ENCODE peak calls at places on chromosomes 2 and 18, in four cellular contexts. Y is SK-N-SH, P is A549, F is GM12878. B is an unnamed sample.

GRCh38 chr2:86017901-86018896 is 87.5 kb downstream of the POLR1A start:
- DNase-seq in Y (no peak), P (no peak), F (no peak), B (no peak)

GRCh38 chr18:79548077-79548450 is 131.5 kb upstream of the CTDP1 start:
- DNase-seq in Y (no peak), P (no peak), F (no peak), B (no peak)

GRCh38 chr2:57973621-57974186 is 72.9 kb upstream of the VRK2 start:
- DNase-seq in Y (no peak), P (no peak), F (no peak), B (no peak)

GRCh38 chr2:18402-19271 is 27.7 kb downstream of the FAM110C start:
- DNase-seq in Y (peak), P (no peak), F (no peak), B (no peak)

GRCh38 chr2:217695033-217695520 is 307.7 kb downstream of the TNS1 start:
- DNase-seq in Y (no peak), P (no peak), F (no peak), B (no peak)

GRCh38 chr18:63292844-63293683 is 26.5 kb downstream of the BCL2 start:
- DNase-seq in Y (no peak), P (no peak), F (no peak), B (no peak)

GRCh38 chr18:7877609-7878008 is 310.5 kb downstream of the PTPRM start:
- DNase-seq in Y (no peak), P (peak), F (peak), B (peak)

GRCh38 chr2:45300026-45300750 is 290.9 kb upstream of the SIX2 start:
- DNase-seq in Y (no peak), P (no peak), F (no peak), B (peak)

GRCh38 chr18:38301621-38302020 is 736.0 kb upstream of the CELF4 start:
- DNase-seq in Y (no peak), P (no peak), F (no peak), B (no peak)

GRCh38 chr2:65437392-65438135 is 5.2 kb upstream of the SPRED2 start:
- DNase-seq in Y (no peak), P (no peak), F (no peak), B (no peak)

GRCh38 chr18:58484989-58485962 is 143.6 kb downstream of the ALPK2 start:
- DNase-seq in Y (peak), P (no peak), F (no peak), B (no peak)

GRCh38 chr2:70125498-70125898 is 38.2 kb downstream of the PCBP1 start:
- DNase-seq in Y (no peak), P (no peak), F (no peak), B (no peak)

GRCh38 chr18:39435986-39436385 is 1870.4 kb upstream of the CELF4 start:
- DNase-seq in Y (no peak), P (no peak), F (no peak), B (no peak)

GRCh38 chr2:149920389-149920788 is 332.8 kb upstream of the MMADHC start:
- DNase-seq in Y (no peak), P (no peak), F (no peak), B (no peak)

GRCh38 chr2:18721038-18721922 is 131.9 kb upstream of the NT5C1B start:
- DNase-seq in Y (no peak), P (no peak), F (no peak), B (no peak)

GRCh38 chr2:174730530-174731018 is 33.7 kb downstream of the CHRNA1 start:
- DNase-seq in Y (peak), P (no peak), F (no peak), B (no peak)

GRCh38 chr18:79554945-79555645 is 124.5 kb upstream of the CTDP1 start:
- DNase-seq in Y (no peak), P (no peak), F (no peak), B (no peak)

GRCh38 chr18:31225668-31226067 is 63.0 kb upstream of the DSC1 start:
- DNase-seq in Y (no peak), P (peak), F (no peak), B (peak)

GRCh38 chr2:232576995-232577394 is 26.5 kb downstream of the EIF4E2 start:
- DNase-seq in Y (no peak), P (no peak), F (no peak), B (no peak)

GRCh38 chr2:112542974-112543760 is 902 bp downstream of the POLR1B start:
- DNase-seq in Y (peak), P (peak), F (no peak), B (peak)

GRCh38 chr2:23436346-23437099 is 51.5 kb downstream of the KLHL29 start:
- DNase-seq in Y (no peak), P (no peak), F (no peak), B (no peak)

GRCh38 chr2:173966274-173967098 is 1.3 kb upstream of the SP3 start:
- DNase-seq in Y (no peak), P (peak), F (no peak), B (peak)

GRCh38 chr2:222797308-222797707 is 63.5 kb upstream of the ACSL3 start:
- DNase-seq in Y (peak), P (peak), F (no peak), B (peak)

GRCh38 chr2:209600257-209601180 is 171.1 kb upstream of the UNC80 start:
- DNase-seq in Y (peak), P (no peak), F (no peak), B (no peak)

GRCh38 chr2:237786936-237787335 is 11.6 kb upstream of the RBM44 start:
- DNase-seq in Y (no peak), P (no peak), F (no peak), B (no peak)

GRCh38 chr18:34901299-34901698 is 139.9 kb upstream of the MAPRE2 start:
- DNase-seq in Y (no peak), P (peak), F (no peak), B (no peak)

GRCh38 chr18:62445386-62445917 is 77.4 kb upstream of the ZCCHC2 start:
- DNase-seq in Y (no peak), P (no peak), F (no peak), B (no peak)

GRCh38 chr2:241584446-241584845 is 25.9 kb downstream of the BOK start:
- DNase-seq in Y (no peak), P (peak), F (no peak), B (no peak)

GRCh38 chr18:6917082-6917481 is 187.6 kb downstream of the ARHGAP28 start:
- DNase-seq in Y (no peak), P (no peak), F (no peak), B (no peak)

GRCh38 chr18:39946623-39947061 is 2008.4 kb upstream of the PIK3C3 start:
- DNase-seq in Y (no peak), P (peak), F (no peak), B (no peak)

GRCh38 chr2:160010361-160011145 is 51.9 kb downstream of the PLA2R1 start:
- DNase-seq in Y (peak), P (no peak), F (no peak), B (no peak)

GRCh38 chr18:57915848-57916596 is 112.9 kb upstream of the ATP8B1 start:
- DNase-seq in Y (peak), P (no peak), F (no peak), B (peak)

GRCh38 chr2:23509593-23510295 is 124.8 kb downstream of the KLHL29 start:
- DNase-seq in Y (peak), P (no peak), F (no peak), B (no peak)

GRCh38 chr18:23838801-23839366 is 149.6 kb downstream of the LAMA3 start:
- DNase-seq in Y (no peak), P (no peak), F (no peak), B (no peak)

GRCh38 chr2:199485732-199486335 is 28.1 kb upstream of the SATB2 start:
- DNase-seq in Y (no peak), P (peak), F (no peak), B (peak)

GRCh38 chr2:10331033-10331701 is 28.5 kb downstream of the HPCAL1 start:
- DNase-seq in Y (no peak), P (peak), F (peak), B (no peak)

GRCh38 chr2:125041846-125042245 is 1016.8 kb downstream of the CNTNAP5 start:
- DNase-seq in Y (no peak), P (no peak), F (no peak), B (no peak)

GRCh38 chr2:176193048-176193447 is 4.6 kb downstream of the HOXD1 start:
- DNase-seq in Y (no peak), P (no peak), F (no peak), B (no peak)
- TF ChIP-seq PBX3 in Y (no peak), P (no peak), F (no peak), B (no peak)

DNA sequence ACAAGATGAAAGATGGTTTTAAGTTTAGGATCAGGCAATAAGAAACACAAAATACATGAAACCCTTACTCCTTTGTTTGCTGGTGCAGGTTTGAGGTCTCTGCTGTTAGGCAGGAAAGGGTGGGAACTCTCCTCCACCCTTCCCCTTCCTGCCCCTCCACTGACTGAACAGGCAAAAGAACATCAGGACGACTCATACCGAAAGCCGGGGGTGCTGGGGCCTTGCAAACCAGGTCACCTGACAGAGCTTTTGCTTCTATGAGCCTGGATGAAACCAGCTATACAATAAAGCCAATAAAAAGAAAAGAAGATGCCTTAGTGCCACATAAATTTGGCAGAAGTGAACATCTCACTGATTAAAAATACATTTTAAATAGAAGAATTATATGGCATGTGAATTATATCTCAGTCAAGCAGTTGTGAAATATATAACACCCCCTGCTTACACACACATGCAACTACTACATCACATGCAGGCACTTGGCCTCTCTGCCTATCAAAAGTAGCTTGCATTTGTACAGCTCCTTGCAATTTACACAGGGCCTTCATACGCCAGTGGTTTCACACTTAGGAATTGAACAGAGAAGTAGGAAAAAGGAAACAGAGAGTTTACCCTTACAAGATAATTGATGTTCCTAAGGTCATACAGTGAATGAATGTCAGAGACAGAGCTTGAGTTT is 215.1 kb upstream of the TRIB2 start:
- DNase-seq in Y (no peak), P (no peak), F (peak), B (no peak)
- TF ChIP-seq PBX3 in Y (no peak), P (no peak), F (no peak), B (no peak)

DNA sequence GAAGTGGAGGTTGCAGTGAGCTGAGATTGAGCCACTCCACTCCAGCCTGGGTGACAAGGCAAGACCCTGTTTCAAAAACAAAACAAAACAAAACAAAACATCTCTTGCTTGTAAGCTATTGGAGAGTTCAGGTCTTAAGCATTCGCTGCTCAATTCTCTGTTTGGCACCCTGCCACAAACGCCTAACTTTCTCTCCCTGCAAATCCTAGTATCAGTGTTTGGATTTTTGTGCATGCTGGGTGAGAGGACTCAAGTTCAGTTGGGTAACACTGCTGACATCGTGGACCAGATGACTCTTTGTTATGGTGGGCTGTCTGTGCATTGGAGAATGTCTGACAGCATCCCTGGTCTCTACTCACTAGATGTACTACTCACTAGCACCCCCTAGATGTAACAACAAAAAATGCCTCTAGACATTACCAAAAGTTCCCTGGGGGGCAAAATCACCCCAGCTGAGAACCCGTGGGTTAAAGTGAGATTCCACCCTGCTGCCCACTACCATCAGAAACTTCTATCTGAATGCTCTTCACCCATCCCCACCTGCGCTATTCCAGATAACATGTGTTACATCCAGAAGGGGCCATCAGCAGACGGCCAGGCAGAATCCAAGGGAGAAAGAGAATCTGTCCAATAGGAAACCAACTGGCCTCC is 50.9 kb downstream of the CACNB4 start:
- DNase-seq in Y (peak), P (no peak), F (no peak), B (peak)
- TF ChIP-seq PBX3 in Y (no peak), P (no peak), F (no peak), B (no peak)

GRCh38 chr18:9401166-9401565 is 66.6 kb downstream of the TWSG1 start:
- DNase-seq in Y (no peak), P (no peak), F (no peak), B (no peak)
- TF ChIP-seq PBX3 in Y (no peak), P (no peak), F (no peak), B (no peak)

GRCh38 chr2:72106978-72107377 is 40.7 kb downstream of the CYP26B1 start:
- DNase-seq in Y (no peak), P (no peak), F (no peak), B (no peak)

GRCh38 chr2:72109904-72110303 is 37.8 kb downstream of the CYP26B1 start:
- DNase-seq in Y (no peak), P (no peak), F (no peak), B (no peak)

GRCh38 chr2:72111061-72111460 is 36.6 kb downstream of the CYP26B1 start:
- DNase-seq in Y (no peak), P (no peak), F (no peak), B (no peak)

GRCh38 chr2:72108121-72108520 is 39.5 kb downstream of the CYP26B1 start:
- DNase-seq in Y (no peak), P (no peak), F (no peak), B (no peak)

GRCh38 chr2:72109291-72109690 is 38.4 kb downstream of the CYP26B1 start:
- DNase-seq in Y (no peak), P (no peak), F (no peak), B (no peak)
- TF ChIP-seq PBX3 in Y (no peak), P (no peak), F (no peak), B (no peak)

GRCh38 chr2:205590759-205591158 is 91.5 kb upstream of the NRP2 start:
- DNase-seq in Y (no peak), P (no peak), F (no peak), B (no peak)
- TF ChIP-seq PBX3 in Y (peak), P (no peak), F (no peak), B (no peak)

GRCh38 chr2:128733450-128733849 is 414.8 kb upstream of the HS6ST1 start:
- DNase-seq in Y (peak), P (no peak), F (no peak), B (no peak)

GRCh38 chr2:128735296-128735960 is 416.8 kb upstream of the HS6ST1 start:
- DNase-seq in Y (no peak), P (no peak), F (no peak), B (no peak)

GRCh38 chr2:128734521-128735295 is 416.0 kb upstream of the HS6ST1 start:
- DNase-seq in Y (peak), P (no peak), F (no peak), B (no peak)

GRCh38 chr2:128731994-128732650 is 413.5 kb upstream of the HS6ST1 start:
- DNase-seq in Y (no peak), P (no peak), F (no peak), B (no peak)

GRCh38 chr2:128732976-128733431 is 414.3 kb upstream of the HS6ST1 start:
- DNase-seq in Y (no peak), P (no peak), F (no peak), B (no peak)
- TF ChIP-seq PBX3 in Y (no peak), P (no peak), F (peak), B (no peak)

GRCh38 chr2:59276917-59277316 is 1035.8 kb upstream of the FANCL start:
- DNase-seq in Y (no peak), P (no peak), F (no peak), B (no peak)

GRCh38 chr2:59277656-59278055 is 1036.5 kb upstream of the FANCL start:
- DNase-seq in Y (no peak), P (no peak), F (no peak), B (no peak)

DNA sequence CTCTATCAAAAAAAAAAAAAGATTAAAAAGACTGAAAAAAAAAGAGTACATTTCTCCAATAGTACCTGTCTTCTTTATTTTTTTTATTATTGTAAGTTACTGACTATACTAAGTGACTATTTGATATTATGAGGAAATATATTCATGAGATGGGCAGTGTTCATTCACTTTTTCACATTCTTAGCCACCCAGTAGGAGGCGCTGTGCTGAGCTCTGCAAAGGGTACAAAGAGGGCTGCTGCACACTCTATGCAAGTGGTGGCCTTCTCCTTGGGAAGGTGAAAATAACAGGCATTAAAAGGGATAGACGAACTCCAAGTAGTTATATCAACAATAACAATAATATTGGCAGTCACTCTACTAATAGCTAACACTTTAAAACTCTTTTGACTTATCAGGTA is 1034.9 kb upstream of the FANCL start:
- DNase-seq in Y (no peak), P (peak), F (no peak), B (no peak)
- TF ChIP-seq PBX3 in Y (no peak), P (no peak), F (no peak), B (no peak)

GRCh38 chr2:152497481-152498052 is 162.6 kb downstream of the FMNL2 start:
- DNase-seq in Y (peak), P (no peak), F (no peak), B (peak)

GRCh38 chr2:152500336-152500735 is 165.4 kb downstream of the FMNL2 start:
- DNase-seq in Y (no peak), P (no peak), F (no peak), B (no peak)

GRCh38 chr2:152499921-152500320 is 164.9 kb downstream of the FMNL2 start:
- DNase-seq in Y (peak), P (no peak), F (no peak), B (no peak)

GRCh38 chr2:152499411-152499810 is 164.4 kb downstream of the FMNL2 start:
- DNase-seq in Y (no peak), P (no peak), F (no peak), B (no peak)

DNA sequence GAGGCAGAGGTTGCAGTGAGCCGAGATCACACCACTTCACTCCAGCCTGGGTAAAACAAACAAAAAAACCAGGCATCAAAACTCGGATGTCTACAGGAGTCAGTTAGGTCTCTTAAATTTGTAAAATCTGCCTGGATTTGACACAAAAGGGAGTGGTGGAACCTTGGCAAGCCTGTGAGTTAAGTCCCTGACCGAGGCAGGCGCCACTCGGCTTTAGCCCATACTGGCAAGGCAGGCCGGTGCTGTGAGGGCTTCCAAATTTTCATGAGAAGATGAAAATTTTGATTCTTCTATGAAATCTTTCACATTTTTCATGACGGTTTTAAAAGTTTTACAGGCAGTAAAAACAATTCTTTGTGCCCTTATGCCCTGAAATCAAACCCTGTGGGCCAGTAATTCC is 165.8 kb downstream of the FMNL2 start:
- DNase-seq in Y (no peak), P (no peak), F (no peak), B (no peak)
- TF ChIP-seq PBX3 in Y (no peak), P (no peak), F (no peak), B (no peak)

GRCh38 chr18:49510393-49511115 is 23.5 kb upstream of the C18orf32 start:
- DNase-seq in Y (peak), P (peak), F (no peak), B (no peak)
- TF ChIP-seq PBX3 in Y (no peak), P (no peak), F (no peak), B (no peak)